ENCODE peak calls at places on chromosome 13, in nine cellular contexts. A, Q, G, T, N, L, F, J and M are unnamed samples.

GRCh38 chr13:95181586-95181985 is 119.7 kb downstream of the ABCC4 start:
- ATAC-seq in A (no peak), Q (no peak), G (peak), T (no peak), N (no peak), L (no peak), F (no peak), J (no peak), M (no peak)

GRCh38 chr13:59687028-59687427 is 476.7 kb downstream of the DIAPH3 start:
- ATAC-seq in A (no peak), Q (no peak), G (no peak), T (no peak), N (no peak), L (no peak), F (no peak), J (no peak), M (no peak)

GRCh38 chr13:49679244-49679643 is 12.0 kb downstream of the EBPL start:
- ATAC-seq in A (no peak), Q (no peak), G (peak), T (no peak), N (no peak), L (no peak), F (no peak), J (no peak), M (no peak)

GRCh38 chr13:31073859-31074718 is 87.6 kb downstream of the HSPH1 start:
- ATAC-seq in A (peak), Q (no peak), G (peak), T (peak), N (no peak), L (no peak), F (no peak), J (no peak), M (no peak)

GRCh38 chr13:71609271-71609670 is 257.7 kb downstream of the DACH1 start:
- ATAC-seq in A (no peak), Q (no peak), G (no peak), T (no peak), N (no peak), L (no peak), F (no peak), J (no peak), M (no peak)

GRCh38 chr13:108980237-108980636 is 350.8 kb downstream of the MYO16 start:
- ATAC-seq in A (no peak), Q (no peak), G (no peak), T (no peak), N (no peak), L (peak), F (no peak), J (no peak), M (peak)

GRCh38 chr13:22357132-22357531 is 686.3 kb downstream of the FGF9 start:
- ATAC-seq in A (no peak), Q (no peak), G (no peak), T (no peak), N (no peak), L (peak), F (no peak), J (no peak), M (no peak)

GRCh38 chr13:35833031-35833430 is 298.2 kb downstream of the DCLK1 start:
- ATAC-seq in A (no peak), Q (no peak), G (no peak), T (no peak), N (no peak), L (no peak), F (no peak), J (no peak), M (no peak)

GRCh38 chr13:114063545-114064515 is 68.6 kb downstream of the RASA3 start:
- ATAC-seq in A (peak), Q (peak), G (peak), T (no peak), N (peak), L (peak), F (peak), J (peak), M (peak)

GRCh38 chr13:26457212-26457611 is 100.3 kb upstream of the WASF3 start:
- ATAC-seq in A (peak), Q (no peak), G (peak), T (no peak), N (no peak), L (peak), F (no peak), J (no peak), M (peak)

GRCh38 chr13:51520524-51520923 is 63.7 kb upstream of the WDFY2 start:
- ATAC-seq in A (no peak), Q (no peak), G (no peak), T (no peak), N (no peak), L (no peak), F (no peak), J (no peak), M (no peak)